ENCODE peak calls at places on chromosome 6, in ten cellular contexts. S is upper lobe of right lung; B is CD8-positive, alpha-beta T cell; Z is ovary; V is colonic mucosa; L is adrenal gland; J is uterus; N is heart right ventricle; A is cardiac muscle cell; G is H9. P is an unnamed sample.
A peak's percentile ranks its signal among the peaks of the same experiment; 100 is the strongest.

GRCh38 chr6:113936093-113936934 is 34.6 kb downstream of the HDAC2 start:
- DNase-seq in S (no peak), B (no peak), Z (no peak), V (peak; percentile 44), L (no peak), J (no peak), N (peak; percentile 32), A (peak; percentile 59), G (no peak), P (no peak)

GRCh38 chr6:22756365-22756764 is 187.0 kb downstream of the HDGFL1 start:
- DNase-seq in S (no peak), B (no peak), Z (no peak), V (no peak), L (no peak), J (no peak), N (no peak), A (no peak), G (no peak), P (no peak)

GRCh38 chr6:106527979-106528378 is 101.3 kb downstream of the RTN4IP1 start:
- DNase-seq in S (no peak), B (no peak), Z (no peak), V (no peak), L (no peak), J (no peak), N (no peak), A (no peak), G (no peak), P (no peak)

GRCh38 chr6:145749632-145750031 is 14.3 kb upstream of the EPM2A start:
- DNase-seq in S (no peak), B (no peak), Z (no peak), V (no peak), L (no peak), J (no peak), N (no peak), A (no peak), G (no peak), P (no peak)

GRCh38 chr6:63677282-63677681 is 41.7 kb downstream of the PHF3 start:
- DNase-seq in S (no peak), B (no peak), Z (no peak), V (no peak), L (peak; percentile 16), J (no peak), N (no peak), A (no peak), G (no peak), P (no peak)

GRCh38 chr6:167856474-167856873 is 29.8 kb downstream of the AFDN start:
- DNase-seq in S (no peak), B (no peak), Z (no peak), V (no peak), L (no peak), J (no peak), N (no peak), A (no peak), G (no peak), P (no peak)

GRCh38 chr6:27839303-27840081 is 72.7 kb downstream of the OR2B2 start:
- DNase-seq in S (no peak), B (no peak), Z (peak; percentile 30), V (peak; percentile 79), L (peak; percentile 72), J (peak; percentile 53), N (peak; percentile 25), A (peak; percentile 21), G (no peak), P (peak; percentile 58)

GRCh38 chr6:128632131-128632530 is 111.7 kb upstream of the PTPRK start:
- DNase-seq in S (no peak), B (no peak), Z (no peak), V (no peak), L (no peak), J (no peak), N (no peak), A (no peak), G (no peak), P (no peak)

GRCh38 chr6:71965404-71965803 is 79.1 kb downstream of the RIMS1 start:
- DNase-seq in S (no peak), B (no peak), Z (no peak), V (no peak), L (no peak), J (no peak), N (no peak), A (no peak), G (no peak), P (no peak)

DNA sequence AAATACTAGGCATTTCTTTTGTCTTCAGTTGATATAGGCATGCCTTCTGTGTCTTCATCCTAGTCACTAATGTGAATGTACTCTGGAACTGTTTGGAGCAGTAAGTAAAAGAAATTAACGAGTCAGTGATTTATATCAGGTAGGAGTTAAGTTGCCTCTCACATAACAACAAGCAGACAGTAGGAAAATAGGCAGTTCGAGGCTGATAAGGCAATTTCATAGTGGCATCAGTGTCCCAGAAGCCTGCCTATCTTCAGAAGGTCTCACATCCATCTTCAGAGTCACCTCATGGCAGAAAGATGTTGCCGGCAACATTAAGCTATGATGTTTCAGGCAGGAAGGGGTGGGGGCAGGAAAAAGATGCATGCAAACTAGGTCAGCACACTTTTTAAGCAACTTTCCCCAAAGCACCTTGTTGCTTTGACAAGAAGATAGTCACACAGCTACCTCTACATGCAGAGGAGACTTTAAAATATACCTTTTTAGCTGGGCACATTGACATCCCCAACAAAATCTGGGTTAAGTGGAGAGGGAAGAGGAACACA is 43.3 kb upstream of the SMIM8 start:
- DNase-seq in S (no peak), B (no peak), Z (no peak), V (no peak), L (no peak), J (no peak), N (no peak), A (no peak), G (no peak), P (no peak)
- TF ChIP-seq CTCF in S (no peak), B (no peak), Z (no peak), V (no peak), L (no peak), J (no peak), N (no peak), A (no peak), G (no peak), P (no peak)

GRCh38 chr6:36686668-36687513 is 8.4 kb downstream of the CDKN1A start:
- DNase-seq in S (peak; percentile 39), B (no peak), Z (no peak), V (no peak), L (no peak), J (no peak), N (no peak), A (no peak), G (no peak), P (no peak)

GRCh38 chr6:36683656-36684446 is 5.3 kb downstream of the CDKN1A start:
- DNase-seq in S (peak; percentile 61), B (no peak), Z (no peak), V (no peak), L (no peak), J (no peak), N (no peak), A (no peak), G (no peak), P (peak; percentile 64)

GRCh38 chr6:36684447-36684812 is 5.9 kb downstream of the CDKN1A start:
- DNase-seq in S (no peak), B (no peak), Z (no peak), V (no peak), L (no peak), J (no peak), N (no peak), A (no peak), G (no peak), P (no peak)

GRCh38 chr6:36685198-36685919 is 6.8 kb downstream of the CDKN1A start:
- DNase-seq in S (peak; percentile 53), B (no peak), Z (no peak), V (no peak), L (no peak), J (no peak), N (no peak), A (no peak), G (no peak), P (no peak)

GRCh38 chr6:36685926-36686667 is 7.6 kb downstream of the CDKN1A start:
- DNase-seq in S (no peak), B (no peak), Z (no peak), V (no peak), L (no peak), J (no peak), N (peak; percentile 25), A (no peak), G (no peak), P (peak; percentile 45)
- H3K4me1 ChIP-seq in S (peaks cover 39% of the 10 kb centered on the region), B (peaks cover under 1% of the 10 kb centered on the region), Z (peaks cover 8% of the 10 kb centered on the region), V (peaks cover 14% of the 10 kb centered on the region), L (peaks cover 13% of the 10 kb centered on the region), J (no peaks in the 10 kb centered on the region), N (peaks cover 51% of the 10 kb centered on the region), A (no peaks in the 10 kb centered on the region), G (no peaks in the 10 kb centered on the region), P (peaks cover 36% of the 10 kb centered on the region)

GRCh38 chr6:157383471-157383870 is 2.5 kb downstream of the ZDHHC14 start:
- DNase-seq in S (no peak), B (no peak), Z (no peak), V (no peak), L (no peak), J (no peak), N (no peak), A (no peak), G (no peak), P (no peak)

GRCh38 chr6:157379656-157380457 is 1.1 kb upstream of the ZDHHC14 start:
- DNase-seq in S (peak; percentile 95), B (peak; percentile 76), Z (peak; percentile 86), V (peak; percentile 95), L (peak; percentile 91), J (peak; percentile 92), N (peak; percentile 94), A (peak; percentile 93), G (peak; percentile 95), P (peak; percentile 90)

GRCh38 chr6:157380458-157380778 is 572 bp upstream of the ZDHHC14 start:
- DNase-seq in S (no peak), B (no peak), Z (no peak), V (no peak), L (no peak), J (no peak), N (no peak), A (no peak), G (peak; percentile 45), P (peak; percentile 8)

GRCh38 chr6:157380779-157381561 is at the start of gene ZDHHC14:
- DNase-seq in S (peak; percentile 96), B (peak; percentile 77), Z (peak; percentile 85), V (peak; percentile 93), L (peak; percentile 92), J (peak; percentile 88), N (peak; percentile 90), A (peak; percentile 86), G (peak; percentile 52), P (peak; percentile 86)

GRCh38 chr6:157381631-157382621 is 936 bp downstream of the ZDHHC14 start:
- DNase-seq in S (peak; percentile 81), B (no peak), Z (peak; percentile 52), V (peak; percentile 68), L (peak; percentile 55), J (peak; percentile 72), N (peak; percentile 50), A (peak; percentile 60), G (peak; percentile 49), P (peak; percentile 53)
- TF ChIP-seq CTCF in S (no peak), B (no peak), Z (no peak), V (no peak), L (no peak), J (no peak), N (no peak), A (peak; percentile 18), G (no peak), P (no peak)

DNA sequence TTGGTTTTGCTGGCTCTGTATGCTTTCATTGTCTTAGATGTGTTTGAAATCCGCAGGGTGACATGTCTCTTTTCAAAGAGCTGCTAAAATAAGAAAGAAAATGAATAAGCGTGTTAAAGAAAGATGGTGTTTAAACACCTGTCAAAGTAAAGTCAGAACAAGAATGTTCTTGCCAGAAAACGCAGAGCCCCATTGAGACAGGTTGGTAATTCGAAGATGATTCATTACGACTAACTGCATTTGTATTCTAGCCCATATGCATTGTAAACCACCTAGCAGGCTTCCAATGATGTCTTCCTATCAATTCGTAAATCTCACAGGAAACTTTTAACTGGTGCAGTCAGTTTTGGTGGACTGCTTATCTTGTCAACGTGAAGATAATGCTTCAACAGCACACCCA is 16.8 kb downstream of the PHACTR2 start:
- DNase-seq in S (no peak), B (no peak), Z (no peak), V (no peak), L (no peak), J (no peak), N (no peak), A (no peak), G (no peak), P (no peak)
- H3K4me1 ChIP-seq in S (peaks cover 80% of the 10 kb centered on the region), B (no peaks in the 10 kb centered on the region), Z (peaks cover 9% of the 10 kb centered on the region), V (peaks cover 14% of the 10 kb centered on the region), L (peaks cover 70% of the 10 kb centered on the region), J (peaks cover 13% of the 10 kb centered on the region), N (peaks cover 85% of the 10 kb centered on the region), A (peaks cover 12% of the 10 kb centered on the region), G (peaks cover 24% of the 10 kb centered on the region), P (peaks cover 35% of the 10 kb centered on the region)